ENCODE peak calls at places on chromosomes 16 and 17, in ten cellular contexts. P is uterus, S is BE2C, O is lung, J is thoracic aorta, W is A549, H is pancreas, X is heart right ventricle, A is endodermal cell, Y is HepG2. Z is an unnamed sample. For H3K4me1, the result is how much of the 10 kb centered on the place peaks cover.

GRCh38 chr17:58679263-58680037 is 12.4 kb downstream of the TEX14 start:
- DNase-seq in A (peak), X (peak), W (peak), H (no peak), P (no peak), Y (peak), S (peak), J (no peak), O (no peak), Z (no peak)

GRCh38 chr17:66952031-66952524 is 12.4 kb upstream of the CACNG4 start:
- DNase-seq in H (no peak), W (peak), S (no peak), Y (peak), X (no peak), P (peak), O (peak), A (peak), J (no peak), Z (no peak)

GRCh38 chr16:82070656-82071369 is 35.8 kb downstream of the HSD17B2 start:
- DNase-seq in W (no peak), P (no peak), X (no peak), J (no peak), Y (no peak), H (no peak), O (no peak), S (no peak), A (no peak), Z (no peak)

GRCh38 chr16:53664724-53665345 is 38.8 kb downstream of the RPGRIP1L start:
- DNase-seq in O (no peak), H (no peak), J (no peak), Y (no peak), A (no peak), P (no peak), X (peak), W (no peak), S (no peak), Z (no peak)

GRCh38 chr17:55722742-55723487 is at the start of gene TMEM100:
- DNase-seq in P (peak), Y (no peak), X (peak), S (peak), O (no peak), H (no peak), W (no peak), J (no peak), A (no peak), Z (no peak)

GRCh38 chr17:2343421-2343820 is 6.1 kb downstream of the SGSM2 start:
- DNase-seq in H (no peak), X (no peak), Y (no peak), P (no peak), S (no peak), O (no peak), J (no peak), A (no peak), W (no peak), Z (peak)

GRCh38 chr16:78962457-78962929 is 638.0 kb downstream of the MAF start:
- DNase-seq in W (no peak), S (no peak), P (no peak), J (no peak), X (no peak), H (no peak), Y (no peak), O (no peak), A (no peak), Z (no peak)

GRCh38 chr16:3576211-3576610 is 992 bp downstream of the NLRC3 start:
- DNase-seq in P (no peak), W (no peak), X (no peak), A (no peak), Y (no peak), O (no peak), J (no peak), H (no peak), S (no peak), Z (peak)

GRCh38 chr17:10114931-10115535 is 83.4 kb downstream of the GAS7 start:
- DNase-seq in O (peak), A (peak), X (peak), H (peak), J (peak), P (peak), S (no peak), Y (no peak), W (peak), Z (peak)

GRCh38 chr16:79269211-79269863 is 331.2 kb downstream of the MAF start:
- DNase-seq in A (no peak), P (no peak), X (no peak), S (no peak), O (no peak), Y (no peak), H (no peak), W (no peak), J (no peak), Z (no peak)

GRCh38 chr16:30875881-30876791 is 17.7 kb downstream of the BCL7C start:
- DNase-seq in W (no peak), H (peak), S (no peak), X (no peak), J (no peak), Y (no peak), O (no peak), P (no peak), A (no peak), Z (peak)

GRCh38 chr16:57316390-57317017 is 32.0 kb upstream of the PLLP start:
- DNase-seq in O (no peak), S (no peak), A (no peak), P (peak), H (no peak), Y (no peak), J (no peak), W (peak), X (peak), Z (no peak)

GRCh38 chr16:8962393-8963009 is 1.2 kb downstream of the USP7 start:
- DNase-seq in Y (no peak), S (no peak), J (no peak), X (no peak), P (no peak), H (peak), W (no peak), A (peak), O (peak), Z (peak)

GRCh38 chr16:73057369-73058210 is 9.7 kb upstream of the ZFHX3 start:
- DNase-seq in W (no peak), P (peak), Y (no peak), J (no peak), A (peak), X (no peak), O (no peak), S (peak), H (peak), Z (no peak)

GRCh38 chr16:17194190-17194780 is 276.5 kb downstream of the XYLT1 start:
- DNase-seq in W (no peak), S (peak), X (peak), Y (no peak), A (peak), J (no peak), H (peak), O (peak), P (peak), Z (peak)

GRCh38 chr16:47565454-47565853 is 104.3 kb downstream of the PHKB start:
- DNase-seq in Y (no peak), S (no peak), A (no peak), X (peak), H (no peak), P (no peak), O (peak), J (peak), W (no peak), Z (peak)

GRCh38 chr16:11155284-11155806 is 100.7 kb downstream of the SOCS1 start:
- DNase-seq in A (no peak), O (no peak), W (no peak), J (no peak), P (no peak), Y (no peak), S (no peak), H (no peak), X (no peak), Z (no peak)

GRCh38 chr16:16027728-16028310 is 78.4 kb downstream of the ABCC1 start:
- DNase-seq in X (no peak), A (no peak), J (no peak), P (no peak), W (no peak), S (no peak), Y (no peak), O (no peak), H (no peak), Z (no peak)

GRCh38 chr16:73432794-73433455 is 385.0 kb upstream of the ZFHX3 start:
- DNase-seq in W (no peak), A (no peak), O (no peak), Y (no peak), X (no peak), H (no peak), J (no peak), P (no peak), S (no peak), Z (no peak)

GRCh38 chr17:72411124-72411563 is 290.3 kb downstream of the SOX9 start:
- DNase-seq in W (no peak), X (no peak), J (no peak), O (no peak), A (no peak), Y (no peak), P (no peak), S (no peak), H (no peak), Z (no peak)
- H3K4me1 ChIP-seq in W (half or more), X (under half), J (under half), O (under half), A (under half), Y (half or more), P (under half), S (under half), H (under half), Z (under half)

GRCh38 chr17:45019177-45019711 is 32.2 kb downstream of the DCAKD start:
- DNase-seq in J (no peak), S (peak), P (peak), O (no peak), H (peak), X (peak), Y (no peak), W (peak), A (peak), Z (no peak)
- H3K4me1 ChIP-seq in J (under half), S (under half), P (under half), O (under half), H (under half), X (under half), Y (half or more), W (under half), A (under half), Z (under half)

GRCh38 chr17:7561589-7562207 is at the start of gene SENP3:
- DNase-seq in S (peak), X (peak), Y (peak), A (peak), W (peak), O (peak), P (peak), J (no peak), H (peak), Z (peak)
- H3K4me1 ChIP-seq in S (under half), X (half or more), Y (half or more), A (under half), W (under half), O (under half), P (under half), J (under half), H (under half), Z (under half)

GRCh38 chr17:31562447-31562846 is 171.0 kb downstream of the RAB11FIP4 start:
- DNase-seq in J (no peak), X (no peak), S (no peak), O (no peak), P (no peak), H (no peak), A (no peak), W (no peak), Y (no peak), Z (no peak)
- H3K4me1 ChIP-seq in J (under half), X (half or more), S (under half), O (under half), P (under half), H (under half), A (under half), W (under half), Y (under half), Z (under half)

DNA sequence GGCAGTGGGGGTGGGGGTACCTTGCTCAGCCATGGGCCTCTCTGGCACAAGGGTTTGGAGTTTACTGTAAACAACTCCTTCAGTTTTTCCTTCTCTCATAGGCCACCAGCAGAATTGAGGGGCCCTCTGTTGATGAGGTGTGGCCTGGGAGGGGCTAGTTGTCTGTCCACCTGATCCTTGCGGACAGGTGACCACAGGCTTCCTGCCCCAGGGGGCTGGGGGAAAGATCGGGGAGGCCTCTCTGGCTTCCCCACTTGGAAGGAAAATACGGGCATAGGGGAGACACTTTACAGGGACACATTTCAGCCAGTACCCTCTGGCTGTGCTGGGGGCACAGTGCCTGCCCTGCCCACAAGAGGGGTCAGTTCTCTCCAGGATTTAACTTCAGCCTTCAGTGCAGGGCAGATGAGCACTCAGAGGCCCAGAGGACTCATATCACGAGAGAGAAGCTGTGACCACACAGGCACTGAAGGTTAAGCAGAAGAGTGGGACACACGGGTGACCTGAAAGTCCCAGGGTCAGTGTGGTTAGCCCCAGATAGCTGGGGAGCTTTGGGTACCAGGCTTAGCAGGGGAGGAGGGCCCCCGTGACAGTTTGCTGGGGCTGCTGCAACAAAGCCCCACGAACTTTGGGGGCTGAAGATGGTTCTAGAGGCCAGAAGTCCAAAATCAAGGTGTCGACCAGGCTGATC is 245.9 kb downstream of the SEC14L1 start:
- DNase-seq in A (no peak), P (no peak), W (no peak), X (no peak), Y (no peak), O (no peak), H (no peak), J (no peak), S (no peak), Z (no peak)
- H3K4me1 ChIP-seq in A (under half), P (half or more), W (half or more), X (half or more), Y (half or more), O (under half), H (under half), J (half or more), S (half or more), Z (half or more)

GRCh38 chr17:7438656-7439460 is 454 bp upstream of the FGF11 start:
- DNase-seq in J (no peak), W (no peak), Y (no peak), X (no peak), P (no peak), O (no peak), A (no peak), H (no peak), S (no peak), Z (no peak)

GRCh38 chr17:7441202-7441705 is 1.9 kb downstream of the FGF11 start:
- DNase-seq in P (no peak), W (no peak), Y (no peak), O (no peak), S (no peak), A (peak), X (no peak), H (no peak), J (no peak), Z (no peak)

GRCh38 chr17:7440823-7441174 is 1.5 kb downstream of the FGF11 start:
- DNase-seq in Y (no peak), S (peak), O (no peak), H (no peak), W (no peak), P (no peak), X (peak), A (peak), J (no peak), Z (no peak)

GRCh38 chr17:7439462-7440112 is at the start of gene FGF11:
- DNase-seq in A (peak), Y (no peak), H (no peak), J (no peak), P (no peak), W (no peak), O (no peak), X (no peak), S (no peak), Z (no peak)

GRCh38 chr17:7440113-7440822 is 956 bp downstream of the FGF11 start:
- DNase-seq in H (peak), O (no peak), X (peak), P (peak), S (peak), Y (no peak), A (peak), W (peak), J (no peak), Z (peak)
- H3K4me1 ChIP-seq in H (under half), O (under half), X (half or more), P (under half), S (under half), Y (half or more), A (under half), W (under half), J (under half), Z (half or more)

GRCh38 chr16:10128397-10129258 is 53.6 kb downstream of the GRIN2A start:
- DNase-seq in H (no peak), X (no peak), S (no peak), J (no peak), P (no peak), O (no peak), A (no peak), Y (no peak), W (no peak), Z (no peak)
- H3K4me1 ChIP-seq in H (under half), X (under half), S (under half), J (under half), P (under half), O (under half), A (under half), Y (under half), W (under half), Z (under half)

GRCh38 chr17:17114592-17115225 is 72.5 kb downstream of the MPRIP start:
- DNase-seq in X (no peak), A (no peak), S (no peak), J (no peak), W (no peak), Y (no peak), H (no peak), P (no peak), O (no peak), Z (no peak)
- H3K4me1 ChIP-seq in X (half or more), A (under half), S (under half), J (under half), W (half or more), Y (under half), H (under half), P (under half), O (under half), Z (half or more)